ENCODE peak calls at places on chromosome 12, in nine cellular contexts. Z is aorta; Y is trophoblast cell; Q is astrocyte; W is adrenal gland; V is CD4-positive, alpha-beta memory T cell; M is pancreas; I is Peyer's patch; X is neural progenitor cell. E is an unnamed sample.

GRCh38 chr12:12384601-12385321 is 27.9 kb downstream of the BORCS5 start:
- DNase-seq in V (peak; percentile 48), I (no peak), W (no peak), X (peak; percentile 32), Q (no peak), M (no peak), Y (no peak), Z (no peak), E (no peak)

GRCh38 chr12:29066061-29066588 is 83.0 kb upstream of the FAR2 start:
- DNase-seq in I (no peak), V (no peak), X (peak; percentile 62), W (no peak), M (no peak), Y (peak; percentile 29), Z (no peak), Q (peak; percentile 79), E (no peak)

GRCh38 chr12:20210795-20211194 is 157.5 kb upstream of the PDE3A start:
- DNase-seq in Y (no peak), M (no peak), I (no peak), V (no peak), W (no peak), Z (no peak), Q (no peak), X (no peak), E (no peak)

GRCh38 chr12:121536058-121536928 is 44.5 kb downstream of the KDM2B start:
- DNase-seq in M (peak; percentile 70), X (peak; percentile 92), Z (peak; percentile 94), W (peak; percentile 80), I (peak; percentile 97), V (peak; percentile 29), Q (peak; percentile 76), Y (peak; percentile 87), E (peak; percentile 49)

GRCh38 chr12:109947511-109947910 is 47.4 kb downstream of the TCHP start:
- DNase-seq in W (no peak), Q (peak; percentile 91), V (no peak), M (no peak), Y (no peak), X (no peak), Z (no peak), I (no peak), E (no peak)

GRCh38 chr12:132279184-132279889 is 50.1 kb downstream of the GALNT9 start:
- DNase-seq in I (peak; percentile 24), Z (peak; percentile 36), Y (no peak), Q (no peak), X (no peak), V (no peak), W (no peak), M (no peak), E (no peak)

GRCh38 chr12:124923906-124924734 is 9.7 kb upstream of the UBC start:
- DNase-seq in Y (peak; percentile 100), Z (peak; percentile 45), X (peak; percentile 65), M (no peak), Q (peak; percentile 66), W (peak; percentile 59), I (no peak), V (no peak), E (no peak)

GRCh38 chr12:12736759-12737676 is 19.9 kb downstream of the CDKN1B start:
- DNase-seq in M (no peak), I (peak; percentile 53), Y (peak; percentile 40), Q (peak; percentile 86), X (peak; percentile 32), W (no peak), Z (no peak), V (peak; percentile 64), E (no peak)

GRCh38 chr12:49776413-49776812 is 35.1 kb downstream of the TMBIM6 start:
- DNase-seq in V (peak; percentile 32), M (peak; percentile 41), Y (peak; percentile 89), Z (peak; percentile 79), Q (peak; percentile 47), I (peak; percentile 38), W (peak; percentile 78), X (peak; percentile 86), E (peak; percentile 9)

GRCh38 chr12:32031109-32031508 is 71.9 kb downstream of the RESF1 start:
- DNase-seq in I (no peak), Y (no peak), V (no peak), X (no peak), Z (no peak), W (no peak), Q (peak; percentile 44), M (no peak), E (no peak)

GRCh38 chr12:4134434-4134762 is 139.2 kb upstream of the CCND2 start:
- DNase-seq in M (no peak), X (peak; percentile 62), V (no peak), Y (no peak), Q (no peak), Z (no peak), I (no peak), W (no peak), E (no peak)

GRCh38 chr12:50563434-50563787 is 58.6 kb downstream of the DIP2B start:
- DNase-seq in V (no peak), X (no peak), M (no peak), I (no peak), Z (no peak), Q (no peak), W (no peak), Y (no peak), E (no peak)

GRCh38 chr12:31835276-31835882 is 106.6 kb upstream of the AMN1 start:
- DNase-seq in M (no peak), Q (no peak), I (no peak), W (no peak), Y (no peak), V (no peak), X (no peak), Z (no peak), E (no peak)

GRCh38 chr12:13171921-13172859 is 24.3 kb upstream of the EMP1 start:
- DNase-seq in M (no peak), I (no peak), Y (peak; percentile 96), X (peak; percentile 34), V (no peak), Z (no peak), W (no peak), Q (peak; percentile 60), E (peak; percentile 89)

GRCh38 chr12:202081-202731 is 11.8 kb downstream of the SLC6A12 start:
- DNase-seq in Z (no peak), Q (no peak), M (no peak), X (peak; percentile 55), Y (no peak), W (no peak), I (no peak), V (no peak), E (no peak)

GRCh38 chr12:91326043-91327027 is 143.7 kb upstream of the DCN start:
- DNase-seq in Q (peak; percentile 66), W (peak; percentile 34), X (peak; percentile 63), Y (peak; percentile 62), M (peak; percentile 14), Z (no peak), V (peak; percentile 46), I (peak; percentile 18), E (no peak)

GRCh38 chr12:132837693-132838463 is 9.2 kb upstream of the GOLGA3 start:
- DNase-seq in W (no peak), V (no peak), Z (no peak), Q (no peak), M (no peak), Y (no peak), I (no peak), X (no peak), E (no peak)

DNA sequence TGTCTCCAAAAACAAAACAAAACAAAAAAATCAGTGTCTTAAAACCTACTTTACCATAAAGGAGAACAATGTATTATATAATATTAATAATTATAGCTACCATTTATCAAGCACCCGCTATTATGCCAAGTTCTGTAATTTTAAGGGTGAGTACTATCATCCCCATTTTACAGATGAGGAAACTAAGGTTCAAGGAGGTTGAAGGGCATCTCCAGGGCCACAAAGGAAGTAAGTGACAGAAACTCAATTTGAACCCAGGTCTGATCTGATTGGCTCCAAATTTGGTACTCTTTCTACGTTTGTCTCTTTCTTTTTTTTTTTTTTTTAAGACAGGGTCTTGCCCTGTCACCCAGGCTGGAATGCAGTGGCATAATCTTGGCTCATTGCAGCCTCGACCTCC is 115.4 kb downstream of the BCAT1 start:
- DNase-seq in Y (no peak), M (no peak), Z (no peak), Q (no peak), W (no peak), X (no peak), V (no peak), I (no peak), E (no peak)
- H3K36me3 ChIP-seq in Y (peaks cover 8% of the 10 kb centered on the region), M (no peaks in the 10 kb centered on the region), Z (no peaks in the 10 kb centered on the region), Q (peaks cover 24% of the 10 kb centered on the region), W (no peaks in the 10 kb centered on the region), X (peaks cover 6% of the 10 kb centered on the region), V (no peaks in the 10 kb centered on the region), I (no peaks in the 10 kb centered on the region), E (no peaks in the 10 kb centered on the region)

DNA sequence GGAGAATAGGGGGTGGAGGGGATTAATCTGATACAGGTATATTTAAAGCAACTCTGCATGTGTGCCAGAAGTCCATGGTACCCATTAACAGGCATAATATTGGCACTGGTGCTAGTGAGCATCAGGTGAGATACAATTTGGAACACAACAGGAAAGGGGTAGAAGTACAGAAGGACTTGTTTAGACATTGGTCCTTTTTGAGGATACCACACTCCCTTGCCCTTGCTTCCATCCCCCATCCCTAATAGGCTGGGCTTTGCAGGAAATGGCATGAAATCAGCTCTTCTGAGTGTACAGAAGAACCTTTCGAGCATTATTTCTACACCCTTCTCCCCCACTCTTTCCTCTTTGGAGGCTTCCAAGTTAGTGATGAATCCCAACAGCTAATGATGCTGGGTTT is 16.4 kb downstream of the PCBP2 start:
- DNase-seq in I (no peak), Y (no peak), V (no peak), Z (no peak), X (no peak), W (no peak), M (no peak), Q (no peak), E (no peak)
- H3K36me3 ChIP-seq in I (no peaks in the 10 kb centered on the region), Y (peaks cover 46% of the 10 kb centered on the region), V (peaks cover 94% of the 10 kb centered on the region), Z (peaks cover 11% of the 10 kb centered on the region), X (peaks cover 47% of the 10 kb centered on the region), W (no peaks in the 10 kb centered on the region), M (peaks cover 99% of the 10 kb centered on the region), Q (peaks cover 88% of the 10 kb centered on the region), E (peaks cover 4% of the 10 kb centered on the region)

DNA sequence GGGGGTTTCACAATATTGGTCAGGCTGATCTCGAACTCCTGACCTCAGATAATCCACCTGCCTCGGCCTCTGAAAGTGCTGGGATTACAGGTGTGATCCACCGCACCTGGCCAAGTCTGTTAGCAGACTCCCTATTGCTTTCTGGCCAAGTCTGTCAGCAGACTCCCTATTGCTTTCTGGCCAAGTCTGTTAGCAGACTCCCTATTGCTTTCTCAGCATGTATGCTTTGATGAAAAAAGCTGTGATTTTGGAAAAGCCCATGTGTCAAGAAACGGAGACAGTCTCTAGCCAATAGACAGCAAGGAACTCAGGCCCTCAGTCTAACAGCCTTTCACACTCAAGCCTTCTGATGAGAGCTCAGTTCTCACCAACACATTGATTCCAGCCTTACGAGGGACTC is 158.8 kb upstream of the KRR1 start:
- DNase-seq in V (no peak), Y (no peak), Q (no peak), M (no peak), I (no peak), Z (no peak), X (no peak), W (no peak), E (no peak)
- H3K36me3 ChIP-seq in V (no peaks in the 10 kb centered on the region), Y (no peaks in the 10 kb centered on the region), Q (no peaks in the 10 kb centered on the region), M (no peaks in the 10 kb centered on the region), I (no peaks in the 10 kb centered on the region), Z (no peaks in the 10 kb centered on the region), X (no peaks in the 10 kb centered on the region), W (no peaks in the 10 kb centered on the region), E (no peaks in the 10 kb centered on the region)

DNA sequence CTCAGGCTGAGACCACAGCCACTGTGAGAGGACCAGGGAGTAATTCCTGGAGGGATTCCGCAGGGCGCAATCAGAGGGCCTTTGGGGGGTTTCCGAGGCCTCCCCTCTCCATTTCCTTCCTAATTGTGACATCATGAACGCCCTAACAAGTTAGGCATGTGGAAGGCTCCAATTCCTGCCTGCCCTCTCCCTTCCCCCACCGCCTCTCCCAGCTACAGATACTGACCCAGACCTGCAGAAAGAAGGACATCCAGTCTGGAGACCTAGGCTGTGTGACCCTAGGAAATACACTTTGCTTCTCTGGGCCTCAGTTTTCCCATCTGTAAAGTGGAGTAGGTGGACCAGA is 637.9 kb downstream of the MED13L start:
- DNase-seq in Q (no peak), V (no peak), Z (no peak), I (no peak), M (no peak), Y (no peak), X (peak; percentile 15), W (no peak), E (no peak)
- H3K36me3 ChIP-seq in Q (no peaks in the 10 kb centered on the region), V (no peaks in the 10 kb centered on the region), Z (no peaks in the 10 kb centered on the region), I (no peaks in the 10 kb centered on the region), M (no peaks in the 10 kb centered on the region), Y (no peaks in the 10 kb centered on the region), X (no peaks in the 10 kb centered on the region), W (no peaks in the 10 kb centered on the region), E (no peaks in the 10 kb centered on the region)